ENCODE peak calls at places on chromosomes 5 and 9, in four cellular contexts. O is PC-3, U is mesenchymal stem cell, C is OCI-LY7. S is an unnamed sample.

GRCh38 chr5:168131519-168131918 is 159.9 kb upstream of the WWC1 start:
- DNase-seq in O (no peak), U (no peak), C (no peak), S (no peak)

GRCh38 chr5:169094586-169095409 is 206.1 kb downstream of the SLIT3 start:
- DNase-seq in O (peak), U (no peak), C (no peak), S (peak)

GRCh38 chr5:144698454-144698853 is 527.8 kb downstream of the KCTD16 start:
- DNase-seq in O (peak), U (no peak), C (no peak), S (no peak)

GRCh38 chr5:141507387-141508091 is 18.7 kb downstream of the PCDHGC5 start:
- DNase-seq in O (no peak), U (peak), C (peak), S (peak)

GRCh38 chr9:4741365-4742031 is 496 bp upstream of the AK3 start:
- DNase-seq in O (peak), U (peak), C (peak), S (peak)

GRCh38 chr9:120937127-120937526 is 10.5 kb upstream of the TRAF1 start:
- DNase-seq in O (no peak), U (no peak), C (no peak), S (no peak)

GRCh38 chr5:169289520-169289919 is 11.4 kb downstream of the SLIT3 start:
- DNase-seq in O (no peak), U (no peak), C (no peak), S (peak)

GRCh38 chr5:82849885-82850284 is 227.3 kb downstream of the TMEM167A start:
- DNase-seq in O (no peak), U (no peak), C (no peak), S (no peak)

GRCh38 chr5:141199359-141200235 is at the start of gene PCDHB11:
- DNase-seq in O (peak), U (no peak), C (peak), S (no peak)

GRCh38 chr5:6820851-6821479 is 107.7 kb downstream of the TENT4A start:
- DNase-seq in O (peak), U (no peak), C (peak), S (no peak)

GRCh38 chr9:127540664-127541041 is 71.4 kb upstream of the STXBP1 start:
- DNase-seq in O (peak), U (peak), C (no peak), S (peak)

GRCh38 chr9:122327175-122327574 is 43.6 kb upstream of the PTGS1 start:
- DNase-seq in O (no peak), U (no peak), C (no peak), S (no peak)

GRCh38 chr9:17837931-17838330 is 259.1 kb downstream of the SH3GL2 start:
- DNase-seq in O (peak), U (no peak), C (no peak), S (no peak)

GRCh38 chr5:119398713-119399492 is 43.1 kb downstream of the TNFAIP8 start:
- DNase-seq in O (no peak), U (no peak), C (no peak), S (no peak)

GRCh38 chr5:6235726-6236125 is 142.6 kb downstream of the MED10 start:
- DNase-seq in O (no peak), U (no peak), C (no peak), S (no peak)

GRCh38 chr5:158911693-158912363 is 187.9 kb downstream of the EBF1 start:
- DNase-seq in O (peak), U (no peak), C (no peak), S (no peak)

GRCh38 chr9:34809504-34810186 is 99.7 kb upstream of the CCL21 start:
- DNase-seq in O (no peak), U (peak), C (no peak), S (peak)

GRCh38 chr5:180113660-180114303 is 42.2 kb upstream of the RNF130 start:
- DNase-seq in O (no peak), U (no peak), C (no peak), S (peak)

GRCh38 chr5:151251001-151251551 is 1.9 kb upstream of the GM2A start:
- DNase-seq in O (no peak), U (no peak), C (peak), S (no peak)

GRCh38 chr9:126346031-126346430 is 19.4 kb downstream of the MVB12B start:
- DNase-seq in O (no peak), U (no peak), C (no peak), S (no peak)

GRCh38 chr5:24289582-24289981 is 355.2 kb downstream of the CDH10 start:
- DNase-seq in O (no peak), U (no peak), C (no peak), S (no peak)

GRCh38 chr9:111065414-111065813 is 27.1 kb upstream of the LPAR1 start:
- DNase-seq in O (no peak), U (no peak), C (no peak), S (no peak)
- H3K4me2 ChIP-seq in O (no peak), U (no peak), C (no peak), S (no peak)

GRCh38 chr5:16600397-16600796 is 16.4 kb downstream of the RETREG1 start:
- DNase-seq in O (no peak), U (no peak), C (no peak), S (no peak)
- H3K27ac ChIP-seq in O (no peak), U (no peak), C (no peak), S (no peak)

GRCh38 chr9:108786322-108786721 is 69.5 kb downstream of the ACTL7B start:
- DNase-seq in O (no peak), U (no peak), C (no peak), S (no peak)
- H3K4me2 ChIP-seq in O (no peak), U (no peak), C (no peak), S (peak)

GRCh38 chr5:39159986-39160490 is 59.3 kb downstream of the FYB1 start:
- DNase-seq in O (no peak), U (no peak), C (no peak), S (no peak)

GRCh38 chr5:39158127-39158593 is 61.2 kb downstream of the FYB1 start:
- DNase-seq in O (peak), U (no peak), C (no peak), S (no peak)

GRCh38 chr5:39156082-39156481 is 63.3 kb downstream of the FYB1 start:
- DNase-seq in O (no peak), U (no peak), C (no peak), S (no peak)

GRCh38 chr5:39158786-39159185 is 60.6 kb downstream of the FYB1 start:
- DNase-seq in O (no peak), U (no peak), C (no peak), S (no peak)

GRCh38 chr5:39157679-39158078 is 61.7 kb downstream of the FYB1 start:
- DNase-seq in O (no peak), U (no peak), C (no peak), S (no peak)
- H3K27ac ChIP-seq in O (no peak), U (no peak), C (no peak), S (no peak)

DNA sequence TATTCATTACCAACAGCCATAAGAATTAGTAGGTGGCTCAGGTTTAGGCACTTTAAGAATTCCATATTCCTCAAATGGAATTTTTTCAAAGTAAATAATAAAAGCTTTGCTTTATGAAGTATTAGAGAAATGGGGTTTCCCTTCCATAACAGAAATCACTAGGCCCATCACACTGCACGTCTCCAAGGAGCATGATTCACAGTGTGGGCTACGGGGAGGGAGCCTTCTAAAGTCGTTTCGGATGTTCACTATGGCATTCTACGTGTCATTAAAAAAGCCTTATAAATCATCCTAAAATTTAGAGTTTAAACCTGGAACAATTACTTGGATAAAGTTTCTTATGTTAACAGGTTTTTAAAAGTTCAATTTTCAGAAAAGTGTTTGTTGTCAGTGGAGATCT is 115.9 kb downstream of the NFIB start:
- DNase-seq in O (no peak), U (no peak), C (no peak), S (no peak)
- H3K4me2 ChIP-seq in O (no peak), U (no peak), C (no peak), S (peak)

DNA sequence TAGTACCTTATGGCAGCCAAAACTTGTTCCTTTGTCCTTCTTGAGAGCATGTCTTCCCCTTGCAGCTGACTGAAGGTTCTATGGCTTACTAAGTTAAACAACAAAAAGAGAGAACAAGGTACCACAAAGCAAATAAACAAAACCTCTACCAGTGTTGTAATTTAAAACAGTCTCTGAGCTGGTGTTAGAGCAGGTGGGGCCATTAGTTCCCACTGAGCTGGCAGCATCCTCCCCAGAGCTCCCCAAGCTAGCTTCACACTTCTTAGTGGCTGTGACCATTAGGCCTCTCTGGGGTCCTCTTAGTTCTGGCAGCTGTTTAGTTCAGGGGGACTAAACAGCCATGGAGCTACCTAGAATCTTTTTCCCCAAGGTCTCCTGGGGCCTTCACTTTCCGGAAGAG is 128.6 kb upstream of the ELL2 start:
- DNase-seq in O (no peak), U (no peak), C (no peak), S (no peak)
- H3K27ac ChIP-seq in O (no peak), U (no peak), C (no peak), S (no peak)

DNA sequence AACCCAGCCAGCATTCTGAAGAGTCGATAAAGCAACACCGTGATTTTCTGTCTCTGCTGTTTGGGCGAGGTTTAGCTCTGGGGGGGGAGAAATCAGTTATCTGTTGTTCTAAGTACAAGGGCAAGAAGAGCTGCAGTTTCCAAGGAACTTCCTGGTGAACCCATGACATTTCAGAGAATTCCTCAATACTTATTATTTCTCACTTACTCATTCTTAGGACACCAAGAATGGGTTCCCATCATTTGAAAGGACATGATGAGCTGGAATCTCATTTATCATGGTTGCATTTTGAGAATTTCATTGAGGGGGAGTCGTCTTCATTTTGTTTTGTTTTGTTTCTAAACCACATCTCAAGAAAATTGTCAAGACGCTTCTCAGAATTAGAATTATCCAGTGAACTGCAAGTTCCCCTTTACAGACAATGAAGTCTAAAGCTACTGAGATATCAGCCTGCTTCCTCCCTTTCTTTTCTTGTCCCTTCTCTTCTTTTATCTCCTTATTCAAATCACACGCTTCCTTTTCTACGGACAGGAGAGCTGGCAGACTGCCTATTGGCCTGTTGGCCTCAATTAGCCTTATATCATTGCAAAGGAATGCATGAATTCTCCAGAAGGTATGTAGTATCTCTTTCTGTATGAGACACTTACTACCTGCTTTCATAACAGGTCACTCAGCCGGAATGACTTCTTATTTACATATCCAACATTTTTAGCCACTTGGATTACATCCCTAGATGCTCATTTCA is 53.7 kb downstream of the ZNF462 start:
- DNase-seq in O (peak), U (peak), C (no peak), S (no peak)
- H3K4me2 ChIP-seq in O (peak), U (peak), C (no peak), S (peak)